ENCODE peak calls at places on chromosomes 16 and 17, in six cellular contexts. V is lower leg skin; G is effector memory CD4-positive, alpha-beta T cell; K is mesendoderm; E is neuronal stem cell; D is pancreas. R is an unnamed sample.

GRCh38 chr16:86457621-86458456 is 52.5 kb upstream of the FOXF1 start:
- DNase-seq in E (no peak), K (no peak), G (no peak), V (no peak), D (no peak), R (no peak)

GRCh38 chr16:69017036-69017783 is 88.2 kb upstream of the HAS3 start:
- DNase-seq in D (no peak), V (no peak), G (no peak), E (no peak), K (peak), R (no peak)

GRCh38 chr17:35051183-35051578 is 12.3 kb downstream of the RFFL start:
- DNase-seq in G (peak), E (no peak), D (no peak), K (no peak), V (no peak), R (no peak)

GRCh38 chr16:24668481-24669001 is 60.9 kb upstream of the TNRC6A start:
- DNase-seq in D (no peak), G (no peak), K (no peak), E (no peak), V (peak), R (no peak)

GRCh38 chr17:13537211-13537610 is 64.5 kb downstream of the HS3ST3A1 start:
- DNase-seq in D (no peak), E (no peak), K (no peak), G (no peak), V (no peak), R (no peak)

GRCh38 chr17:45296003-45296832 is 20.6 kb downstream of the MAP3K14 start:
- DNase-seq in G (no peak), V (no peak), E (no peak), K (no peak), D (no peak), R (no peak)

GRCh38 chr17:77475012-77475976 is 334.5 kb downstream of the SEC14L1 start:
- DNase-seq in K (no peak), D (no peak), E (no peak), V (no peak), G (peak), R (no peak)

GRCh38 chr16:845349-845740 is 44.8 kb upstream of the GNG13 start:
- DNase-seq in V (no peak), E (no peak), K (no peak), D (no peak), G (no peak), R (no peak)

GRCh38 chr17:2982854-2983636 is 80.4 kb downstream of the OR1D5 start:
- DNase-seq in K (no peak), G (no peak), D (no peak), E (no peak), V (peak), R (no peak)

GRCh38 chr16:50396770-50397525 is 28.2 kb upstream of the BRD7 start:
- DNase-seq in G (no peak), E (no peak), D (no peak), K (peak), V (peak), R (no peak)

GRCh38 chr16:50467943-50468748 is 80.0 kb upstream of the NKD1 start:
- DNase-seq in E (peak), K (peak), G (no peak), V (no peak), D (peak), R (peak)

GRCh38 chr16:67247698-67248400 is 568 bp upstream of the FHOD1 start:
- DNase-seq in E (no peak), K (no peak), G (no peak), D (peak), V (no peak), R (no peak)

GRCh38 chr16:25692307-25692706 is 548 bp downstream of the HS3ST4 start:
- DNase-seq in V (no peak), G (no peak), D (no peak), K (peak), E (no peak), R (no peak)

GRCh38 chr16:11094075-11094593 is 149.8 kb downstream of the CLEC16A start:
- DNase-seq in G (no peak), V (no peak), K (peak), E (no peak), D (no peak), R (no peak)

GRCh38 chr17:64309710-64310109 is 46.6 kb upstream of the TEX2 start:
- DNase-seq in G (no peak), K (no peak), V (no peak), E (no peak), D (no peak), R (no peak)

DNA sequence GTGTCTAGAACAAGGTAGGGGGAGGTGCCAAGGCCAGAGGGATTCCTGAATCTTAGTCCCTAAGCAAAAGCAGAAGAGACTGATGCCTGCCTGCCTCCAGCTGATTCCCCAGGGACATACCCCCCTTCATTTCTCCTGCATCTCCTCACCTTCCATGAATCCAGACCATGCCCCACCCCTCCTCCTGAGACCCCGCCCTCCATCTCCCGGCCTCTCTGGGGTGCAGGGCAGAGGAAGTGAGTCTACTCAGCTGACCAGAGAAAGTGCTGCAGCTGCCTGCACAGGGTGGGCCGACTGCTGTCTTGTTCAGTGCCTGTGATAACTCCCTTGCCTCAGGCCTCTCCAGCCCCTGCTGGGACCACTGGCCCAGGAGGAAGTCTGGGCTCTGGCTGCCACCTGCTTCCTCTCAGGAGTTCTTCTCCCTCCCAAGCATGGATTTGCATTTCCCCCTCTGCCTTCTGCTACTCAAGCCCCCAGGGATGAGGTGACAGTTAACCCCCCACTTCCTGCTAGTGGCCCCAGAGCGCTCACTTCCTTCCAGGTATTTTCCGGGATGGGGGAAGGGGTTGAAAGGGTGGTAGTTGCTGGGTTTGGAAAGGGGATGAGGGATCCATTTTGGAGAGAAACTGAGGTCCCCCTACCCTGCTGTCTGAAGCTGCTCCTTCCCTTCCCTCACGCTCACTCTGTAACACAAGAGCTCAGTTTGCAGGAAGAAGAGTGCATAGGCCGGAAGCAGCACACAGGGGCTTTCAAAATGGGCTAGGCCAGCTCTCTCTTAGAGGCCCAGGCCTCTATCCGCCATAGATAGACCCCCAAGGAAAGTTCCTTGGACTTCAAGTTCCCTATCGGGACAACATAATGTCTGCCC is 10.5 kb upstream of the TSPOAP1 start:
- DNase-seq in G (no peak), E (no peak), D (no peak), K (peak), V (no peak), R (peak)
- H3K4me3 ChIP-seq in G (peak), E (no peak), D (no peak), K (no peak), V (no peak), R (no peak)

GRCh38 chr17:32265896-32266388 is 310 bp downstream of the RHBDL3 start:
- DNase-seq in V (no peak), D (no peak), G (no peak), E (no peak), K (no peak), R (peak)

GRCh38 chr17:32265192-32265895 is at the start of gene RHBDL3:
- DNase-seq in G (peak), K (peak), E (no peak), D (no peak), V (no peak), R (peak)

GRCh38 chr17:32264823-32265191 is 825 bp upstream of the RHBDL3 start:
- DNase-seq in G (no peak), V (no peak), K (no peak), D (no peak), E (no peak), R (peak)

GRCh38 chr17:32267690-32268205 is 2.1 kb downstream of the RHBDL3 start:
- DNase-seq in G (no peak), E (no peak), V (no peak), D (no peak), K (peak), R (peak)

GRCh38 chr17:32266389-32267269 is 997 bp downstream of the RHBDL3 start:
- DNase-seq in K (peak), D (no peak), V (no peak), G (no peak), E (peak), R (peak)
- H3K4me3 ChIP-seq in K (peak), D (peak), V (peak), G (peak), E (peak), R (peak)

DNA sequence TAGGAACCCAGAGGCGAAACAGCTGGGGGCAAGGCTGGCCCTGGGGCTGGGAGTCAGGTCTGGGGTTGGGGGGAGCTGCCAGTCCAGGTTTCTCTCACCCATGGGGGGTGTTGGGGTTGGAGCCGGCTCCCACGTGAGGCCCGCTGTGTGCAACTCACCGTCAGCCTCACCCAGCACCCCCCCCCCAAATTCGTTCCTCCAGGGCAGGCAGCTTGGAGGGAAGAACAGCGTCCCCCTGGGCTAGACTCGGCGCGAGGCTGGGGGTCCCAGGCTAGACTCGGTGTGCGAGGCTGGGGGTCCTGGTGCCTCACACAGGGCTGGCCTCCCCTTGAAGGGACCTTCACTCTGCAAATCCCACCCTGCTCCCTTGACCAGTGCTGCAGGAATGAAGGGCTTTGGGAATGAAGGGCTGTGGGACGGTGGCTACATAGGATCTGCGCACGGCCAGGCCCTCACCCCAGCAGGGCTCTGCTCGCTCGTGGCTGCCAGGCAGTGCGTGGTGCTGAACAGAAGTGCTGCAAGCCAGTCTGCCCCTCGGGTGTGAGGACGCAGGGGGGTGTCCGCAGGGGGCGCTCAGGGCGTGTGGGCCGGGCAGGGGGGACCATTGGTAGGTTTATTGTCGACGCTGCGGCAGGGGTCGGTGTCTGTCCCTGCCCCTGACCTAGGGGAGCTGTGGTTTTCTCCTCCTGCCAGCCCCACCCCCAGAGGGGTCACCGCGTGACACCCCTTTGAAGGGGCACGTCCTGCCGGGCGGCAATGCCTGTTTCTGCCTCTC is 74.7 kb downstream of the KLHDC4 start:
- DNase-seq in V (no peak), E (no peak), D (no peak), G (no peak), K (no peak), R (peak)
- H3K4me3 ChIP-seq in V (no peak), E (no peak), D (no peak), G (no peak), K (no peak), R (no peak)

DNA sequence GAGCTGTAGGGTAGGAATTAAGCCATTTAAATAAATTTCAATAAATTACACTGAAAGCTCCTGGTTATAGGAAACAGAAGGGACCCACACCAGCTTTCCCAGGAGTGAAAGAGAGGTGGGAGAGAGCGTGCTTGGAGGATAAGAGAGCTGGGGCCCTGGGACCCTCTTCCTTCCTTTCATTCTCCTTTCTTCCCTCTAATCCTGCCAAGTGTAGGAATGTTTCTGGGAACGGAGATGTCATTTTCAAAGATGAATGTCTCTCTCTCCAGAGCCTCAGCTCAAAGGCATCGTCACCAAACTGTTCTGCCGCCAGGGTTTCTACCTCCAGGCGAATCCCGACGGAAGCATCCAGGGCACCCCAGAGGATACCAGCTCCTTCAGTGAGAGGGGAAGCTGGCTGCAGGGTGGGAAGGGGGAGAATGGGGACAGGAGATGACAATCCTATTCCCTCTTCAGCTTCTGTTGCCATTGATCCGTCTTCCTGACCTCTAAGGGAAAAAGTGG is 1.9 kb downstream of the FGF11 start:
- DNase-seq in K (no peak), D (no peak), E (no peak), V (no peak), G (no peak), R (no peak)
- H3K4me3 ChIP-seq in K (no peak), D (no peak), E (no peak), V (no peak), G (no peak), R (peak)

GRCh38 chr17:17200831-17201230 is 5.3 kb downstream of the PLD6 start:
- DNase-seq in V (no peak), E (no peak), K (no peak), D (no peak), G (no peak), R (no peak)

GRCh38 chr17:17203173-17203730 is 2.9 kb downstream of the PLD6 start:
- DNase-seq in E (no peak), D (no peak), G (no peak), K (no peak), V (no peak), R (no peak)

GRCh38 chr17:17201271-17201670 is 4.9 kb downstream of the PLD6 start:
- DNase-seq in D (no peak), G (no peak), E (no peak), K (no peak), V (no peak), R (no peak)

GRCh38 chr17:17200311-17200710 is 5.8 kb downstream of the PLD6 start:
- DNase-seq in G (no peak), K (no peak), V (no peak), E (no peak), D (no peak), R (no peak)

DNA sequence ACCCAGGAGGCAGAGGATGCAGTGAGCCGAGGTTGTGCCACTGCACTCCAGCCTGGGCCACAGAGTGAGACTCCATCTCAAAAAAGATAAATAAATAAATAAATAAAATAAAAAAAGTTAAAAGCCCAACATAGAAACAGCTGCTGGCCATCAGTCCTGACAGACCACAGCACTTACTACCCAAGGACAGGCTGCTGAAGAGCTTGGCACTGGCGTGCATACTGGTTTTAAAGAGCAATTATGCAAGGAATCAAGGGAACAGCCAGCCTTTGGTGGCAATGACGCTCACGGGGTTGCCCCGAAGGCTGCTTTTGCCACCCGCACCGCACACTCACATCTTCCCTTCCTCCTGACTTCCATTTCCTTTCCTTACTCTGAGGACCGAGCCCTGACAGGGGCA is 4.2 kb downstream of the PLD6 start:
- DNase-seq in E (no peak), G (no peak), K (no peak), V (no peak), D (no peak), R (no peak)
- H3K4me3 ChIP-seq in E (no peak), G (no peak), K (no peak), V (no peak), D (no peak), R (no peak)

GRCh38 chr17:27514595-27515413 is 58.6 kb downstream of the KSR1 start:
- DNase-seq in V (no peak), G (no peak), D (no peak), K (no peak), E (no peak), R (no peak)

GRCh38 chr17:27513849-27514248 is 57.6 kb downstream of the KSR1 start:
- DNase-seq in V (no peak), K (no peak), D (no peak), G (no peak), E (no peak), R (no peak)

GRCh38 chr17:27511921-27512320 is 55.7 kb downstream of the KSR1 start:
- DNase-seq in G (no peak), E (no peak), D (no peak), V (no peak), K (no peak), R (no peak)

GRCh38 chr17:27512511-27513346 is 56.5 kb downstream of the KSR1 start:
- DNase-seq in V (no peak), K (no peak), G (no peak), E (no peak), D (no peak), R (no peak)

DNA sequence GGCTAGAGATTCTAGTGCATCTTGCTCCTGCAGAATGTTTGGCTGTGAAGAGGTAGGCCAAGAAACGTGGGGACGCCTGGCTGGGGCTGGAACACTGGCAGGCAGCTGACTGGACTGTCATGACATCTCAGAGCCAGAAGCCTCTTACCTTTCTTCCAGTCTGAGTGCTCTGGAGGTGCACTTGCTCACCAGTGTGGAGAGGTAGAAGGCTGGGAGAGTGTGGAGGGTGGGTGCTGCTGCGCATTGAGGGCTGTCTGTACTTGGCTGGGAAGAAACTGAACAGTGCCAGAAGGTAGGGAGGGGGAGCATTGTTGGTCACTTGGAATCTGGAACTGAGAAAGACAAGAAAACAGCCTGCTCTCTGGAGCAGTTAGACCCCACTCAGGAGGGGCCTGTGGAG is 54.9 kb downstream of the KSR1 start:
- DNase-seq in D (no peak), G (no peak), K (no peak), V (no peak), E (no peak), R (no peak)
- H3K4me3 ChIP-seq in D (no peak), G (no peak), K (no peak), V (no peak), E (no peak), R (no peak)

GRCh38 chr16:7998789-7999453 is 591.4 kb downstream of the TMEM114 start:
- DNase-seq in D (no peak), E (no peak), V (no peak), G (no peak), K (peak), R (no peak)
- H3K4me3 ChIP-seq in D (no peak), E (no peak), V (no peak), G (no peak), K (no peak), R (no peak)